ENCODE peak calls at places on chromosomes 4 and X, in four cellular contexts. I is activated CD4-positive, alpha-beta T cell treated with anti-CD3 and anti-CD28 coated beads, Interleukin-2, amount 50 U/mL, for 24 hours; D is SW 1271; G is body of pancreas. E is an unnamed sample.

GRCh38 chr4:3486556-3487270 is 23.6 kb downstream of the DOK7 start:
- DNase-seq in I (no peak), D (no peak), G (no peak), E (no peak)

GRCh38 chrX:22383988-22384387 is 111.3 kb downstream of the CBLL2 start:
- DNase-seq in I (no peak), D (no peak), G (no peak), E (no peak)

GRCh38 chr4:128623508-128624215 is 185.8 kb upstream of the JADE1 start:
- DNase-seq in I (no peak), D (no peak), G (no peak), E (no peak)

GRCh38 chr4:40038972-40039371 is 17.7 kb upstream of the N4BP2 start:
- DNase-seq in I (no peak), D (peak), G (no peak), E (no peak)

GRCh38 chr4:183773790-183774189 is 114.7 kb downstream of the TRAPPC11 start:
- DNase-seq in I (no peak), D (no peak), G (no peak), E (no peak)

GRCh38 chr4:3767569-3768288 is 1.5 kb downstream of the ADRA2C start:
- DNase-seq in I (no peak), D (no peak), G (peak), E (no peak)

GRCh38 chr4:109207060-109207459 is 95.4 kb downstream of the COL25A1 start:
- DNase-seq in I (no peak), D (no peak), G (no peak), E (no peak)

GRCh38 chr4:45327544-45327943 is 601.2 kb upstream of the GNPDA2 start:
- DNase-seq in I (no peak), D (no peak), G (no peak), E (no peak)

GRCh38 chrX:46572295-46572936 is 1.1 kb upstream of the CHST7 start:
- DNase-seq in I (no peak), D (no peak), G (no peak), E (no peak)

GRCh38 chrX:153832732-153833131 is 2.4 kb upstream of the PDZD4 start:
- DNase-seq in I (no peak), D (no peak), G (no peak), E (no peak)

GRCh38 chrX:3262906-3263305 is 83.5 kb downstream of the MXRA5 start:
- DNase-seq in I (no peak), D (peak), G (peak), E (no peak)

GRCh38 chr4:1856920-1857699 is 1.2 kb upstream of the LETM1 start:
- DNase-seq in I (no peak), D (peak), G (peak), E (no peak)

GRCh38 chrX:43969504-43970501 is 3.4 kb downstream of the NDP start:
- DNase-seq in I (no peak), D (no peak), G (no peak), E (no peak)

GRCh38 chrX:115609621-115610020 is 48.6 kb downstream of the PLS3 start:
- DNase-seq in I (no peak), D (no peak), G (no peak), E (no peak)

GRCh38 chr4:78517050-78517652 is 34.4 kb upstream of the ANXA3 start:
- DNase-seq in I (no peak), D (peak), G (peak), E (no peak)

GRCh38 chr4:15920723-15921591 is 17.6 kb downstream of the FGFBP1 start:
- DNase-seq in I (no peak), D (peak), G (peak), E (peak)

GRCh38 chr4:23234018-23234417 is 541.3 kb downstream of the GBA3 start:
- DNase-seq in I (no peak), D (no peak), G (no peak), E (no peak)

GRCh38 chr4:68326146-68326545 is 23.7 kb downstream of the YTHDC1 start:
- DNase-seq in I (no peak), D (no peak), G (no peak), E (no peak)

GRCh38 chr4:15778742-15779231 is 659 bp downstream of the CD38 start:
- DNase-seq in I (no peak), D (no peak), G (peak), E (no peak)

GRCh38 chr4:25654031-25654970 is 1.4 kb upstream of the SLC34A2 start:
- DNase-seq in I (no peak), D (no peak), G (peak), E (no peak)

GRCh38 chr4:22482250-22483127 is 33.4 kb downstream of the ADGRA3 start:
- DNase-seq in I (no peak), D (no peak), G (no peak), E (no peak)

GRCh38 chr4:122632396-122633143 is 11.7 kb upstream of the IL21 start:
- DNase-seq in I (no peak), D (no peak), G (no peak), E (no peak)

GRCh38 chr4:19700951-19701350 is 550.8 kb upstream of the SLIT2 start:
- DNase-seq in I (no peak), D (no peak), G (no peak), E (no peak)

GRCh38 chr4:71217688-71218087 is 121.1 kb upstream of the SLC4A4 start:
- DNase-seq in I (no peak), D (no peak), G (no peak), E (no peak)

GRCh38 chr4:605702-606425 is 19.5 kb upstream of the PDE6B start:
- DNase-seq in I (no peak), D (no peak), G (no peak), E (no peak)

GRCh38 chr4:16450031-16450430 is 223.8 kb upstream of the TAPT1 start:
- DNase-seq in I (no peak), D (no peak), G (no peak), E (no peak)